ENCODE peak calls at places on chromosomes 5 and 9, in eight cellular contexts. G is WTC11, Q is H1, D is aorta, C is dorsolateral prefrontal cortex, N is transverse colon, R is T-helper 1 cell, I is AML-193. F is an unnamed sample.

GRCh38 chr5:179795863-179796833 is 2.4 kb downstream of the LTC4S start:
- DNase-seq in D (peak), I (peak), Q (no peak), R (peak), G (peak), N (peak), C (peak), F (peak)

GRCh38 chr9:83966209-83966582 is 13.8 kb downstream of the HNRNPK start:
- DNase-seq in D (no peak), Q (no peak), I (no peak), N (no peak), G (no peak), C (no peak), R (no peak), F (no peak)

GRCh38 chr5:71907001-71907564 is 188.0 kb downstream of the CARTPT start:
- DNase-seq in G (no peak), N (no peak), R (no peak), C (no peak), Q (no peak), D (no peak), I (no peak), F (no peak)

GRCh38 chr5:92749943-92750342 is 831.1 kb downstream of the NR2F1-AS1 start:
- DNase-seq in C (no peak), Q (peak), I (no peak), N (no peak), R (no peak), D (no peak), G (no peak), F (peak)

GRCh38 chr5:67181648-67182218 is 14.9 kb downstream of the CD180 start:
- DNase-seq in C (no peak), R (no peak), G (no peak), Q (no peak), N (no peak), D (no peak), I (peak), F (no peak)

GRCh38 chr5:180642181-180643140 is 6.9 kb downstream of the FLT4 start:
- DNase-seq in I (no peak), Q (no peak), N (peak), R (no peak), G (no peak), C (no peak), D (no peak), F (peak)

GRCh38 chr9:97441729-97442128 is 29.8 kb downstream of the TDRD7 start:
- DNase-seq in D (no peak), C (no peak), Q (no peak), I (no peak), R (no peak), N (no peak), G (no peak), F (no peak)

GRCh38 chr5:55033568-55033967 is 9.5 kb downstream of the GZMK start:
- DNase-seq in G (no peak), C (no peak), R (no peak), I (no peak), N (no peak), D (no peak), Q (no peak), F (no peak)

GRCh38 chr5:2044041-2044440 is 161.3 kb upstream of the IRX4 start:
- DNase-seq in D (no peak), Q (no peak), G (no peak), R (no peak), C (no peak), I (no peak), N (no peak), F (no peak)

GRCh38 chr9:6644346-6645152 is 980 bp downstream of the GLDC start:
- DNase-seq in R (no peak), Q (no peak), N (no peak), D (no peak), I (no peak), G (no peak), C (no peak), F (peak)

GRCh38 chr5:140672455-140673186 is 755 bp downstream of the DND1 start:
- DNase-seq in C (no peak), R (no peak), G (peak), Q (no peak), D (no peak), N (no peak), I (no peak), F (peak)

GRCh38 chr5:150139334-150139733 is 16.3 kb downstream of the PDGFRB start:
- DNase-seq in C (no peak), I (no peak), N (no peak), R (no peak), D (no peak), G (no peak), Q (no peak), F (no peak)

GRCh38 chr5:119360905-119361605 is 5.2 kb downstream of the TNFAIP8 start:
- DNase-seq in N (no peak), I (no peak), G (no peak), D (no peak), Q (no peak), C (no peak), R (no peak), F (no peak)

F was measured in H7.